ENCODE peak calls at places on chromosomes 11 and 22, in five cellular contexts. One of them, this sample, is unnamed. For H3K36me3, the result is how much of the 10 kb centered on the place peaks cover.

GRCh38 chr11:16166571-16166970 is 189.8 kb downstream of the SOX6 start:
- DNase-seq in hepatocyte: no peak
- DNase-seq in Peyer's patch: no peak
- DNase-seq in CD8-positive, alpha-beta memory T cell: no peak
- DNase-seq in CD4-positive, alpha-beta memory T cell: no peak
- DNase-seq in this sample: no peak

GRCh38 chr11:62108971-62109391 is 14.8 kb upstream of the INCENP start:
- DNase-seq in CD4-positive, alpha-beta memory T cell: no peak
- DNase-seq in hepatocyte: no peak
- DNase-seq in CD8-positive, alpha-beta memory T cell: no peak
- DNase-seq in Peyer's patch: no peak
- DNase-seq in this sample: no peak

GRCh38 chr11:96004862-96005261 is 81.0 kb upstream of the MTMR2 start:
- DNase-seq in Peyer's patch: no peak
- DNase-seq in CD8-positive, alpha-beta memory T cell: no peak
- DNase-seq in CD4-positive, alpha-beta memory T cell: no peak
- DNase-seq in hepatocyte: no peak
- DNase-seq in this sample: no peak

GRCh38 chr11:12388939-12389670 is 11.7 kb downstream of the PARVA start:
- DNase-seq in Peyer's patch: no peak
- DNase-seq in hepatocyte: no peak
- DNase-seq in CD4-positive, alpha-beta memory T cell: no peak
- DNase-seq in CD8-positive, alpha-beta memory T cell: no peak
- DNase-seq in this sample: no peak

GRCh38 chr11:7531011-7531410 is 17.2 kb downstream of the PPFIBP2 start:
- DNase-seq in CD8-positive, alpha-beta memory T cell: no peak
- DNase-seq in Peyer's patch: no peak
- DNase-seq in hepatocyte: no peak
- DNase-seq in CD4-positive, alpha-beta memory T cell: no peak
- DNase-seq in this sample: no peak

GRCh38 chr11:32382339-32383049 is 52.8 kb downstream of the WT1 start:
- DNase-seq in CD4-positive, alpha-beta memory T cell: no peak
- DNase-seq in CD8-positive, alpha-beta memory T cell: no peak
- DNase-seq in Peyer's patch: no peak
- DNase-seq in hepatocyte: no peak
- DNase-seq in this sample: no peak

GRCh38 chr11:28858076-28858475 is 749.9 kb downstream of the METTL15 start:
- DNase-seq in CD4-positive, alpha-beta memory T cell: no peak
- DNase-seq in Peyer's patch: no peak
- DNase-seq in hepatocyte: no peak
- DNase-seq in CD8-positive, alpha-beta memory T cell: no peak
- DNase-seq in this sample: no peak

GRCh38 chr22:43155789-43156188 is 4.4 kb downstream of the TSPO start:
- DNase-seq in CD8-positive, alpha-beta memory T cell: no peak
- DNase-seq in CD4-positive, alpha-beta memory T cell: no peak
- DNase-seq in Peyer's patch: no peak
- DNase-seq in hepatocyte: no peak
- DNase-seq in this sample: no peak

GRCh38 chr11:102886999-102887398 is 12.2 kb upstream of the MMP12 start:
- DNase-seq in CD4-positive, alpha-beta memory T cell: no peak
- DNase-seq in hepatocyte: no peak
- DNase-seq in Peyer's patch: no peak
- DNase-seq in CD8-positive, alpha-beta memory T cell: no peak
- DNase-seq in this sample: no peak

GRCh38 chr11:124870430-124870829 is 5.2 kb downstream of the ROBO3 start:
- DNase-seq in CD8-positive, alpha-beta memory T cell: no peak
- DNase-seq in hepatocyte: no peak
- DNase-seq in CD4-positive, alpha-beta memory T cell: no peak
- DNase-seq in Peyer's patch: no peak
- DNase-seq in this sample: no peak

GRCh38 chr11:72730243-72730642 is 22.0 kb downstream of the ARAP1 start:
- DNase-seq in Peyer's patch: no peak
- DNase-seq in hepatocyte: no peak
- DNase-seq in CD8-positive, alpha-beta memory T cell: no peak
- DNase-seq in CD4-positive, alpha-beta memory T cell: no peak
- DNase-seq in this sample: no peak
- H3K36me3 ChIP-seq in Peyer's patch: under half
- H3K36me3 ChIP-seq in hepatocyte: under half
- H3K36me3 ChIP-seq in CD8-positive, alpha-beta memory T cell: under half
- H3K36me3 ChIP-seq in CD4-positive, alpha-beta memory T cell: under half
- H3K36me3 ChIP-seq in this sample: under half

DNA sequence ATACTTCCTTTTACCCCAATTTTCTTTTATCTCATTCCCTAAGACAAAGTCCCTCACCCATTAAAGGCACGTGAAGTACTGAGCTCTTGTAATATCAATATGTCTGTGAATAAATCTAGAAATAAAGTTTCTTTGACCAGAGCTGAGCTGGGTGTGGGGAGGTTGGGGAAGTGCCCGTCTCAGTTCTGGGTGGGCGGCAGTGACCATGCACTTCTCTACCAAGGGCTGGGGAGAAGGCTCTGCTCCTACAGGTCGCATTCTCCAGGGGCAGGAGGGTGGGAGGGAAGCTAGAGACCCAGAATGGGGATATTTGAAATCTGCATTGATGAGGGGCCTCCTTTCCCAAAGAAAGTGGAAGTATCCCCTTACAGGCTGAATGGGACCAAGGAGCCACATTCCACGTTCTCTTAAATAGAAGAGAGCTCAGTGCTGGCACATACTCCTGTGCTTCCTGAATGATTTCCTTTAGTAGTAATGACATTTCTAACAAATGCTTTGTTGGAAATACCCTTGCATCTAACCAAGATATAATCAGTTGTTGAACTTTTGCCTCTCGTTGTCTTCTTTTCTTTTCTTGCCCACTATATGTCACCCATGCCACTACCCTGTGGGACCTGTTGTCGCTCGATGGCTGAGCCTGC is 16.1 kb downstream of the RBX1 start:
- DNase-seq in CD4-positive, alpha-beta memory T cell: no peak
- DNase-seq in hepatocyte: no peak
- DNase-seq in CD8-positive, alpha-beta memory T cell: no peak
- DNase-seq in Peyer's patch: no peak
- DNase-seq in this sample: no peak
- H3K36me3 ChIP-seq in CD4-positive, alpha-beta memory T cell: half or more
- H3K36me3 ChIP-seq in hepatocyte: under half
- H3K36me3 ChIP-seq in CD8-positive, alpha-beta memory T cell: under half
- H3K36me3 ChIP-seq in Peyer's patch: under half
- H3K36me3 ChIP-seq in this sample: half or more

DNA sequence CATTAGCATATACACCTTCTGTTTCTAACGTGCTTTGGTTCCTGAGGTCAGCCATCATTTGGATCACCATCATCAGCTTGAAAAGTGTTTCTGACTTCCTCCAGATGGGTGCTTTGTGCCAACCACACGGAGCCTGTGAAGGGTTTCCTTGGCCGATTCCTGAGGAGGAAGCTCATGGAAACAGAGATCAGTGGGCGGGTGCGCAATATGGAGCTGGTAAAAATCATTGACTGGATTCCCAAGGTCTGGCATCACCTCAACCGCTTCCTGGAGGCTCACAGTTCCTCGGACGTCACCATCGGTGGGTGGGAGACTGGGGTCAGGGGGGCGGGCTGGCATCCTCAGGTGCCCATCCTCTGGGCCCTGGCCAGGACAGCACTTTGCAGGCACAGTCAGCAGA is 54.8 kb downstream of the DBX1 start:
- DNase-seq in Peyer's patch: no peak
- DNase-seq in hepatocyte: no peak
- DNase-seq in CD4-positive, alpha-beta memory T cell: no peak
- DNase-seq in CD8-positive, alpha-beta memory T cell: no peak
- DNase-seq in this sample: no peak
- H3K36me3 ChIP-seq in Peyer's patch: under half
- H3K36me3 ChIP-seq in hepatocyte: under half
- H3K36me3 ChIP-seq in CD4-positive, alpha-beta memory T cell: under half
- H3K36me3 ChIP-seq in CD8-positive, alpha-beta memory T cell: under half
- H3K36me3 ChIP-seq in this sample: under half

GRCh38 chr11:114605370-114605769 is 9.8 kb upstream of the NXPE4 start:
- DNase-seq in CD4-positive, alpha-beta memory T cell: no peak
- DNase-seq in hepatocyte: no peak
- DNase-seq in CD8-positive, alpha-beta memory T cell: no peak
- DNase-seq in Peyer's patch: no peak
- DNase-seq in this sample: no peak
- H3K36me3 ChIP-seq in CD4-positive, alpha-beta memory T cell: under half
- H3K36me3 ChIP-seq in hepatocyte: under half
- H3K36me3 ChIP-seq in CD8-positive, alpha-beta memory T cell: under half
- H3K36me3 ChIP-seq in Peyer's patch: under half
- H3K36me3 ChIP-seq in this sample: under half

GRCh38 chr22:31871475-31871874 is 72.9 kb upstream of the YWHAH start:
- DNase-seq in CD4-positive, alpha-beta memory T cell: no peak
- DNase-seq in CD8-positive, alpha-beta memory T cell: no peak
- DNase-seq in Peyer's patch: no peak
- DNase-seq in hepatocyte: no peak
- DNase-seq in this sample: no peak

GRCh38 chr22:31872209-31872608 is 72.1 kb upstream of the YWHAH start:
- DNase-seq in CD8-positive, alpha-beta memory T cell: no peak
- DNase-seq in CD4-positive, alpha-beta memory T cell: peak
- DNase-seq in hepatocyte: no peak
- DNase-seq in Peyer's patch: no peak
- DNase-seq in this sample: peak

GRCh38 chr22:31866918-31867317 is 77.4 kb upstream of the YWHAH start:
- DNase-seq in CD8-positive, alpha-beta memory T cell: no peak
- DNase-seq in hepatocyte: no peak
- DNase-seq in Peyer's patch: no peak
- DNase-seq in CD4-positive, alpha-beta memory T cell: no peak
- DNase-seq in this sample: no peak

GRCh38 chr22:31870890-31871289 is 73.4 kb upstream of the YWHAH start:
- DNase-seq in hepatocyte: peak
- DNase-seq in Peyer's patch: peak
- DNase-seq in CD4-positive, alpha-beta memory T cell: no peak
- DNase-seq in CD8-positive, alpha-beta memory T cell: no peak
- DNase-seq in this sample: no peak

GRCh38 chr22:31867386-31868153 is 76.8 kb upstream of the YWHAH start:
- DNase-seq in CD8-positive, alpha-beta memory T cell: no peak
- DNase-seq in CD4-positive, alpha-beta memory T cell: no peak
- DNase-seq in Peyer's patch: no peak
- DNase-seq in hepatocyte: no peak
- DNase-seq in this sample: no peak
- H3K36me3 ChIP-seq in CD8-positive, alpha-beta memory T cell: under half
- H3K36me3 ChIP-seq in CD4-positive, alpha-beta memory T cell: under half
- H3K36me3 ChIP-seq in Peyer's patch: under half
- H3K36me3 ChIP-seq in hepatocyte: under half
- H3K36me3 ChIP-seq in this sample: under half

GRCh38 chr22:37054600-37055365 is 3.2 kb downstream of the KCTD17 start:
- DNase-seq in hepatocyte: no peak
- DNase-seq in Peyer's patch: no peak
- DNase-seq in CD4-positive, alpha-beta memory T cell: no peak
- DNase-seq in CD8-positive, alpha-beta memory T cell: no peak
- DNase-seq in this sample: no peak

GRCh38 chr22:37056246-37056645 is 4.7 kb downstream of the KCTD17 start:
- DNase-seq in hepatocyte: no peak
- DNase-seq in Peyer's patch: no peak
- DNase-seq in CD8-positive, alpha-beta memory T cell: no peak
- DNase-seq in CD4-positive, alpha-beta memory T cell: no peak
- DNase-seq in this sample: no peak

GRCh38 chr22:37058917-37059701 is 7.6 kb downstream of the KCTD17 start:
- DNase-seq in CD4-positive, alpha-beta memory T cell: no peak
- DNase-seq in CD8-positive, alpha-beta memory T cell: no peak
- DNase-seq in Peyer's patch: no peak
- DNase-seq in hepatocyte: no peak
- DNase-seq in this sample: no peak

GRCh38 chr22:37057796-37058510 is 6.4 kb downstream of the KCTD17 start:
- DNase-seq in CD8-positive, alpha-beta memory T cell: no peak
- DNase-seq in Peyer's patch: no peak
- DNase-seq in hepatocyte: no peak
- DNase-seq in CD4-positive, alpha-beta memory T cell: no peak
- DNase-seq in this sample: no peak

GRCh38 chr22:37057226-37057625 is 5.7 kb downstream of the KCTD17 start:
- DNase-seq in CD8-positive, alpha-beta memory T cell: no peak
- DNase-seq in Peyer's patch: no peak
- DNase-seq in hepatocyte: no peak
- DNase-seq in CD4-positive, alpha-beta memory T cell: no peak
- DNase-seq in this sample: no peak
- H3K36me3 ChIP-seq in CD8-positive, alpha-beta memory T cell: under half
- H3K36me3 ChIP-seq in Peyer's patch: under half
- H3K36me3 ChIP-seq in hepatocyte: under half
- H3K36me3 ChIP-seq in CD4-positive, alpha-beta memory T cell: under half
- H3K36me3 ChIP-seq in this sample: under half

DNA sequence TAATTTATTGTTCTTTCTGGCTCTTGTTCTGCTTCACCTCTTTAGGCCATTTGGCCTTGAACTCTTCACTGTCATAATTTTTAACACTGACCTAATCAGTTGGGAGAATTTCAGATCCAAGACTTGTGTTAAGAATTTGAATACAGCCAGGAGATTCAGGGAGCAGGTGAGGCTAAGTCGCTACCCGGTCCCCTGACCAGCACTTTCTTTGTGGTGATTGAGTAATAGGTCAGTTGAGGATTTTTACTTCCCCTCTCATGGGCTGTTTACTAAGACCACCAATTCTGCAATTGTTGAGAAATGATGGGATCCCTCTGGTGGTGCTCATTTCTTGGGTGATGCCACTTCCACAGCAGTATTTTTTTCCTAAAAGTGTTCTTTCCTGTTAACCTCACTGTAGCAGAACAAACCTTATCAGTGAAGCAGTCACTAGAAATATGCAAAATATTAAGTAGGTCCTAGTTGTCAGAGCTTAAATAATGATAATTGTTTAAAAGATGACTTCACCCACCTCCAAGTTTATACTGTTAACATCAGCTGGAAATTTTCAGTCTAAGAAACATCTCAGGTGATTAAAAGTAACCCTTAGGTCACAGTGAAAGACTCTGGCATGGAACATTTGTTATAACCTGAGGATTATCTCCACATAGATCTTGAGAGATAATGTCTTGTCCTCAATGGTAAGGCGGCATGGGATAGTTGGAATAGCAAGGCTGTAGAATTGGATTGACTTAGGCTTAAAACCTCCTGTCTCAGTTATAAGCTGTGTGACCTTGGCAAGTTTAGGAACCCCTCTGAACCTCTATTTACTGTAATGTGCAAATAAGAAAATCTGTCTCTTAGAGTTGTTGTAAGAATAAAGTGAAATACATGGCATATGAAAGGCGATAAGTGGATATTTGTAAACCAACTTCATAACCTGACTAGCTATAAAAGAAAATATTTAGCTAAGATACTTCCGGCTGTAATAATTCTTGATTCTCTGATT is 41.3 kb downstream of the POLD3 start:
- DNase-seq in hepatocyte: no peak
- DNase-seq in CD8-positive, alpha-beta memory T cell: no peak
- DNase-seq in CD4-positive, alpha-beta memory T cell: no peak
- DNase-seq in Peyer's patch: no peak
- DNase-seq in this sample: no peak
- H3K36me3 ChIP-seq in hepatocyte: under half
- H3K36me3 ChIP-seq in CD8-positive, alpha-beta memory T cell: under half
- H3K36me3 ChIP-seq in CD4-positive, alpha-beta memory T cell: under half
- H3K36me3 ChIP-seq in Peyer's patch: under half
- H3K36me3 ChIP-seq in this sample: under half

GRCh38 chr11:65716294-65716693 is 4.2 kb downstream of the KAT5 start:
- DNase-seq in Peyer's patch: no peak
- DNase-seq in hepatocyte: no peak
- DNase-seq in CD8-positive, alpha-beta memory T cell: no peak
- DNase-seq in CD4-positive, alpha-beta memory T cell: no peak
- DNase-seq in this sample: no peak
- H3K36me3 ChIP-seq in Peyer's patch: under half
- H3K36me3 ChIP-seq in hepatocyte: under half
- H3K36me3 ChIP-seq in CD8-positive, alpha-beta memory T cell: half or more
- H3K36me3 ChIP-seq in CD4-positive, alpha-beta memory T cell: half or more
- H3K36me3 ChIP-seq in this sample: half or more

This sample was measured in CD4-positive, CD25-positive, alpha-beta regulatory T cell.